ENCODE peak calls at places on chromosomes 5 and 9, in ten cellular contexts. V, Z, N, P, F, T, B, S, A and E are unnamed samples. For H3K4me1, the result is how much of the 10 kb centered on the place peaks cover.

GRCh38 chr5:79193643-79194042 is 42.3 kb upstream of the JMY start:
- DNase-seq in V (no peak), Z (no peak), N (no peak), P (no peak), F (no peak), T (no peak), B (no peak), S (no peak), A (no peak), E (no peak)

GRCh38 chr9:136806067-136806466 is 1.7 kb upstream of the RABL6 start:
- DNase-seq in V (no peak), Z (no peak), N (no peak), P (no peak), F (no peak), T (no peak), B (no peak), S (no peak), A (no peak), E (no peak)

GRCh38 chr5:78964889-78965288 is 20.2 kb downstream of the ARSB start:
- DNase-seq in V (no peak), Z (no peak), N (no peak), P (no peak), F (no peak), T (no peak), B (no peak), S (peak), A (no peak), E (no peak)

GRCh38 chr5:75152861-75153260 is 83.8 kb downstream of the ANKRD31 start:
- DNase-seq in V (no peak), Z (no peak), N (no peak), P (no peak), F (no peak), T (no peak), B (no peak), S (no peak), A (no peak), E (no peak)

GRCh38 chr5:116583085-116583766 is 8.6 kb upstream of the SEMA6A start:
- DNase-seq in V (no peak), Z (no peak), N (no peak), P (no peak), F (no peak), T (no peak), B (no peak), S (no peak), A (no peak), E (no peak)

GRCh38 chr9:129556576-129557191 is 64.2 kb downstream of the C9orf50 start:
- DNase-seq in V (no peak), Z (no peak), N (no peak), P (no peak), F (no peak), T (no peak), B (no peak), S (no peak), A (no peak), E (no peak)

GRCh38 chr5:135626636-135627035 is 47.8 kb upstream of the CXCL14 start:
- DNase-seq in V (no peak), Z (no peak), N (no peak), P (peak), F (no peak), T (no peak), B (no peak), S (no peak), A (no peak), E (no peak)

GRCh38 chr5:96661101-96661840 is 905 bp upstream of the CAST start:
- DNase-seq in V (peak), Z (peak), N (no peak), P (no peak), F (peak), T (peak), B (no peak), S (peak), A (peak), E (no peak)

GRCh38 chr5:176820937-176821336 is 10.6 kb downstream of the UNC5A start:
- DNase-seq in V (no peak), Z (no peak), N (no peak), P (no peak), F (no peak), T (no peak), B (no peak), S (peak), A (no peak), E (no peak)

GRCh38 chr9:12554636-12555035 is 138.5 kb upstream of the TYRP1 start:
- DNase-seq in V (no peak), Z (no peak), N (no peak), P (no peak), F (no peak), T (no peak), B (no peak), S (no peak), A (no peak), E (no peak)

GRCh38 chr5:2686296-2686695 is 65.2 kb downstream of the IRX2 start:
- DNase-seq in V (no peak), Z (no peak), N (no peak), P (no peak), F (no peak), T (no peak), B (no peak), S (no peak), A (no peak), E (no peak)

GRCh38 chr5:179418972-179419371 is 73.7 kb upstream of the ADAMTS2 start:
- DNase-seq in V (no peak), Z (no peak), N (no peak), P (no peak), F (no peak), T (no peak), B (no peak), S (no peak), A (no peak), E (no peak)

GRCh38 chr9:5762421-5762820 is 70.5 kb downstream of the ERMP1 start:
- DNase-seq in V (no peak), Z (no peak), N (no peak), P (no peak), F (no peak), T (no peak), B (no peak), S (no peak), A (no peak), E (no peak)
- H3K4me1 ChIP-seq in V (under half), Z (under half), N (under half), P (under half), F (under half), T (under half), B (under half), S (under half), A (under half), E (under half)

DNA sequence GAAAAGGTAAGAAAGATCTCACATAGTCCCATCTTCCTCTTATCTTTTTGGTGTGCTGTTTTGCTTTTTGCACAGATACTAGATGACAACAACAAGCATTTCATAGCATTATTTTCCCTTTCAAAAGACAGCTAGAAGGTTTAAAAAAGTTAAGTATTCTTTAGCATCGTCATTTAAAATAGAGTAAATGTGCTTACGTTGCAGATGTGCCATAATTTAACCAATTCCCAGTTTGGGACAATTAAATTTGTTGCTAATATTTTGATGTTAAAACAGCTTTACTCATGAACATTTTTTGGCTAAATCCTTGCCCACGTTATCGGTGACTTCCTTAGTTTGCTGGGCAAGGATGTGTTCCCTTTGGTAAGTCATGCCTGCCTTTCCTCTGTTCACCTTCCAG is 41.6 kb downstream of the PTTG1 start:
- DNase-seq in V (no peak), Z (no peak), N (no peak), P (no peak), F (no peak), T (no peak), B (no peak), S (no peak), A (no peak), E (no peak)
- H3K4me1 ChIP-seq in V (under half), Z (under half), N (under half), P (under half), F (under half), T (under half), B (under half), S (under half), A (under half), E (under half)

DNA sequence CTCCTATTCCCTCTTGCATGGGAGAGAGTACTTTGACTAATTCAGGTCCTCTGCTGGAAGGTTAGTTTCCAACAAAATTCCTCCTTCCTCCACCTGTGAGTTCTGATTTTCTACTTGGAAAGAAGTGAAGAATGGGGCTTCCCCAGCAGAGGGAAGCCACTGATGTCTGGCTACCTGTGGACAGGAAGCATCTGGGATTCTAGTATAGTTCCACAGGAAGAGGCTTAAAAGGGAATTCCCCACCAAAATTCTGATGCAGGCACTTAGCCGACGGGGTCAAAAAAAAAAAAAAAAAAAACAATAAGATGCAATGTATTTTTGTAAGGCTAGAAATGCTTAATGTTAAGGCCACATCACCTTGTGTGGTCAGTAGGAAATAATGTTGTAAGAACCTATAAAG is 33.4 kb downstream of the PCDHGC5 start:
- DNase-seq in V (no peak), Z (no peak), N (no peak), P (no peak), F (no peak), T (no peak), B (no peak), S (no peak), A (no peak), E (no peak)
- H3K4me1 ChIP-seq in V (half or more), Z (under half), N (half or more), P (under half), F (under half), T (under half), B (under half), S (half or more), A (under half), E (under half)

GRCh38 chr5:32302822-32303754 is 9.7 kb downstream of the MTMR12 start:
- DNase-seq in V (no peak), Z (no peak), N (no peak), P (no peak), F (no peak), T (no peak), B (no peak), S (no peak), A (no peak), E (no peak)
- H3K4me1 ChIP-seq in V (under half), Z (under half), N (half or more), P (under half), F (under half), T (under half), B (under half), S (under half), A (under half), E (under half)

GRCh38 chr5:132439521-132440206 is 50.9 kb downstream of the IRF1 start:
- DNase-seq in V (peak), Z (no peak), N (no peak), P (no peak), F (no peak), T (peak), B (peak), S (no peak), A (no peak), E (no peak)
- H3K4me1 ChIP-seq in V (under half), Z (half or more), N (half or more), P (under half), F (under half), T (under half), B (under half), S (under half), A (under half), E (under half)

GRCh38 chr5:147418613-147419012 is 91.3 kb downstream of the DPYSL3 start:
- DNase-seq in V (no peak), Z (no peak), N (no peak), P (no peak), F (no peak), T (no peak), B (no peak), S (no peak), A (no peak), E (no peak)
- H3K4me1 ChIP-seq in V (under half), Z (under half), N (under half), P (under half), F (under half), T (under half), B (under half), S (under half), A (under half), E (under half)

GRCh38 chr9:127924736-127925444 is 5.7 kb downstream of the PIP5KL1 start:
- DNase-seq in V (no peak), Z (no peak), N (no peak), P (no peak), F (no peak), T (no peak), B (no peak), S (no peak), A (no peak), E (no peak)

GRCh38 chr9:127923771-127924170 is 6.8 kb downstream of the PIP5KL1 start:
- DNase-seq in V (no peak), Z (no peak), N (no peak), P (no peak), F (no peak), T (no peak), B (no peak), S (no peak), A (no peak), E (no peak)

GRCh38 chr9:127920794-127921193 is 4.0 kb upstream of the ST6GALNAC4 start:
- DNase-seq in V (no peak), Z (no peak), N (no peak), P (no peak), F (no peak), T (no peak), B (no peak), S (no peak), A (no peak), E (no peak)

GRCh38 chr9:127921592-127922120 is 4.8 kb upstream of the ST6GALNAC4 start:
- DNase-seq in V (peak), Z (peak), N (no peak), P (peak), F (peak), T (peak), B (no peak), S (peak), A (peak), E (no peak)

GRCh38 chr9:127923046-127923445 is 6.2 kb upstream of the ST6GALNAC4 start:
- DNase-seq in V (no peak), Z (no peak), N (no peak), P (no peak), F (no peak), T (no peak), B (no peak), S (no peak), A (no peak), E (no peak)
- H3K4me1 ChIP-seq in V (under half), Z (under half), N (half or more), P (under half), F (under half), T (under half), B (under half), S (under half), A (under half), E (under half)

DNA sequence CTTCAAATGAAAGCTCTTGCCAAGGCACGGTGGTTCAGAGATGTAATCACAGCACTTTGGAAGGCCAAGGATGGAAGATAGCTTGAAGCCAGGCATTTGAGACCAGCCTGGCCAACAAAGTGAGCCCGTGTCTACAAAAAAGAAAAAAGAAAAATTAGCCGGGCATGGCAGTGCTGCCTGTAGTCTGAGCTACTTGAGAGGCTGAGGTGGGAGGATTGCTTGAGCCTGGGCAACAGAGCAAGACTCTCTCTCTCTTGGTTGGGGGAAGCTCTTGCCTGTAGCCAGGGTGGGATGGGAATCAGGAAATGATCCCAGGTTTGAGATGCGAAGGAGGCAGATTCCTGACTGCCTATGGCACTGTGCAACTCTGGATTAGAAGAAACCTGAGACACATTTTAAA is 62.1 kb downstream of the IL6ST start:
- DNase-seq in V (no peak), Z (no peak), N (no peak), P (no peak), F (no peak), T (no peak), B (no peak), S (no peak), A (no peak), E (no peak)
- H3K4me1 ChIP-seq in V (under half), Z (under half), N (under half), P (under half), F (under half), T (under half), B (under half), S (under half), A (under half), E (under half)

DNA sequence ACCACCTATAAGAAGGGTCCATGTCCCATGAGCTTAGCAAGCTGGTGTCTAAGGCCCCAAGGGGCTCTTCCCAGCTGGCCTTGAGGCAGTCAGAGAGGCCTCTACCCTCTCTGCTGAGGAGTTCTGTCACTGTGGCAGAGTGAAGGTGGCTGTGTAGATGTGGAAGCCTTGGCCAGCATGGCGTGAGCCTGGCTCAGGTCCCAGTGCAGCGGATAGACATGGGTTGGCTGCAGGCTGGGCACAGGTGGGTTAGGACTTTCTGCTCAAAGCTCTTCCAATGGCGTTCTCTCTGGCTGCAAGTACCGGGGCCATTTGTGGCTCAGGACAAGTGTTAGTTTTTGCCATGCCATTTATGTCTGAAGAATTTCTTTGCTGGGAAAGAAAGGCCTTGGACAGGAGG is 47.3 kb downstream of the JADE2 start:
- DNase-seq in V (no peak), Z (no peak), N (no peak), P (no peak), F (no peak), T (no peak), B (no peak), S (no peak), A (no peak), E (no peak)
- H3K4me1 ChIP-seq in V (under half), Z (under half), N (half or more), P (under half), F (under half), T (half or more), B (under half), S (under half), A (under half), E (under half)